ENCODE peak calls at places on chromosomes 4 and X, in six cellular contexts. G is AG10803, D is iPS-NIHi11, W is NCI-H1105, V is activated T-helper 1 cell treated with Interleukin-2 at 50 U/mL for 16 hours, P is kidney tubule cell. N is an unnamed sample.

GRCh38 chr4:139808381-139809206 is 143.0 kb downstream of the MGST2 start:
- DNase-seq in W (no peak), V (no peak), G (peak; percentile 24), D (peak; percentile 29), P (no peak), N (no peak)

GRCh38 chr4:55124337-55125076 is 888 bp downstream of the KDR start:
- DNase-seq in V (no peak), D (peak; percentile 15), P (no peak), G (no peak), W (no peak), N (no peak)

GRCh38 chrX:86047174-86047991 is at the start of gene CHM:
- DNase-seq in W (no peak), D (peak; percentile 66), G (peak; percentile 72), P (peak; percentile 83), V (peak; percentile 15), N (peak; percentile 49)

GRCh38 chr4:2964077-2964471 is 703 bp downstream of the GRK4 start:
- DNase-seq in V (no peak), W (no peak), G (no peak), P (no peak), D (no peak), N (no peak)

GRCh38 chr4:182143086-182143821 is 99.9 kb upstream of the TENM3 start:
- DNase-seq in V (no peak), W (no peak), G (peak; percentile 44), P (peak; percentile 29), D (peak; percentile 19), N (no peak)

GRCh38 chr4:36844448-36844847 is 400.1 kb upstream of the NWD2 start:
- DNase-seq in G (no peak), P (no peak), D (no peak), W (no peak), V (no peak), N (no peak)

GRCh38 chr4:88818650-88819470 is 121.2 kb upstream of the NAP1L5 start:
- DNase-seq in V (peak; percentile 10), G (peak; percentile 44), W (peak; percentile 27), D (peak; percentile 14), P (peak; percentile 57), N (no peak)

GRCh38 chrX:94058728-94059382 is 384.8 kb downstream of the FAM133A start:
- DNase-seq in D (peak; percentile 34), P (peak; percentile 22), G (no peak), W (peak; percentile 50), V (no peak), N (no peak)

GRCh38 chr4:162163892-162164759 is at the start of gene FSTL5:
- DNase-seq in V (no peak), W (peak; percentile 54), G (peak; percentile 11), D (peak; percentile 89), P (peak; percentile 82), N (no peak)

GRCh38 chr4:85669992-85670548 is 195.1 kb downstream of the ARHGAP24 start:
- DNase-seq in D (no peak), G (no peak), V (no peak), W (no peak), P (no peak), N (no peak)

GRCh38 chr4:127777487-127777886 is 4.6 kb upstream of the HSPA4L start:
- DNase-seq in W (no peak), V (no peak), D (no peak), G (no peak), P (no peak), N (no peak)

GRCh38 chrX:39996561-39996960 is 101.2 kb downstream of the BCOR start:
- DNase-seq in W (no peak), P (peak; percentile 78), G (no peak), V (no peak), D (no peak), N (no peak)

GRCh38 chr4:14915018-14915417 is 87.3 kb upstream of the CPEB2 start:
- DNase-seq in P (no peak), W (no peak), G (no peak), V (no peak), D (no peak), N (no peak)

GRCh38 chr4:110135523-110135922 is 62.9 kb downstream of the ELOVL6 start:
- DNase-seq in G (no peak), W (no peak), P (no peak), D (no peak), V (no peak), N (no peak)

GRCh38 chrX:9529223-9529622 is 64.4 kb downstream of the TBL1X start:
- DNase-seq in W (no peak), D (no peak), V (no peak), G (no peak), P (no peak), N (no peak)

GRCh38 chrX:51568586-51568985 is 50.1 kb downstream of the CENPVL3 start:
- DNase-seq in W (no peak), P (peak; percentile 28), G (peak; percentile 33), D (no peak), V (no peak), N (no peak)

GRCh38 chrX:71166461-71166860 is 21.8 kb downstream of the NLGN3 start:
- DNase-seq in V (no peak), G (no peak), W (no peak), P (no peak), D (no peak), N (no peak)

GRCh38 chrX:350534-351321 is 32.1 kb upstream of the GTPBP6 start:
- DNase-seq in P (no peak), V (no peak), G (no peak), D (no peak), W (no peak), N (no peak)

GRCh38 chr4:125498981-125499380 is 184.2 kb downstream of the FAT4 start:
- DNase-seq in P (no peak), D (no peak), V (no peak), W (no peak), G (no peak), N (no peak)

GRCh38 chr4:151604238-151604637 is 156.6 kb downstream of the GATB start:
- DNase-seq in D (peak; percentile 18), G (peak; percentile 36), V (no peak), P (peak; percentile 14), W (no peak), N (no peak)

GRCh38 chrX:14354541-14354940 is 174.8 kb upstream of the GLRA2 start:
- DNase-seq in V (no peak), G (peak; percentile 57), D (no peak), W (no peak), P (no peak), N (no peak)

GRCh38 chr4:155566241-155566823 is 100.3 kb upstream of the GUCY1A1 start:
- DNase-seq in D (no peak), W (no peak), V (no peak), G (peak; percentile 76), P (no peak), N (no peak)

GRCh38 chr4:180560896-180561295 is 1682.3 kb upstream of the TENM3 start:
- DNase-seq in D (no peak), G (no peak), P (no peak), W (no peak), V (no peak), N (no peak)

GRCh38 chrX:135975421-135975820 is 1.6 kb upstream of the MMGT1 start:
- DNase-seq in P (no peak), D (no peak), W (no peak), G (no peak), V (no peak), N (no peak)

GRCh38 chr4:169103966-169104412 is 93.9 kb upstream of the CBR4 start:
- DNase-seq in G (no peak), W (no peak), D (peak; percentile 57), V (no peak), P (peak; percentile 70), N (no peak)

GRCh38 chrX:17931855-17932254 is 70.8 kb upstream of the RAI2 start:
- DNase-seq in D (peak; percentile 8), G (no peak), P (no peak), V (no peak), W (no peak), N (no peak)

GRCh38 chrX:129360175-129360574 is 163.1 kb downstream of the SMARCA1 start:
- DNase-seq in D (peak; percentile 55), V (no peak), G (peak; percentile 25), W (peak; percentile 37), P (peak; percentile 57), N (no peak)

GRCh38 chr4:13706716-13707115 is 79.2 kb upstream of the BOD1L1 start:
- DNase-seq in W (no peak), G (no peak), V (no peak), P (peak; percentile 75), D (no peak), N (no peak)

GRCh38 chrX:17580529-17581155 is 156.7 kb upstream of the SCML1 start:
- DNase-seq in G (peak; percentile 83), W (no peak), D (peak; percentile 11), P (peak; percentile 97), V (no peak), N (no peak)

GRCh38 chr4:53804719-53805118 is 213.4 kb upstream of the LNX1 start:
- DNase-seq in V (no peak), P (peak; percentile 40), W (no peak), D (peak; percentile 52), G (no peak), N (no peak)

GRCh38 chr4:7134737-7135388 is 57.5 kb upstream of the SORCS2 start:
- DNase-seq in P (no peak), V (no peak), W (no peak), G (peak; percentile 96), D (no peak), N (no peak)

GRCh38 chrX:71378752-71379151 is 12.6 kb downstream of the TAF1 start:
- DNase-seq in D (no peak), W (no peak), V (no peak), P (peak; percentile 48), G (no peak), N (no peak)

GRCh38 chr4:163672751-163673150 is 178.3 kb downstream of the TMA16 start:
- DNase-seq in D (no peak), W (no peak), G (no peak), V (no peak), P (no peak), N (no peak)

GRCh38 chrX:46686003-46686645 is 72.8 kb downstream of the SLC9A7 start:
- DNase-seq in P (peak; percentile 49), D (peak; percentile 37), W (no peak), V (peak; percentile 4), G (peak; percentile 56), N (peak; percentile 16)

GRCh38 chr4:138003248-138003647 is 238.9 kb downstream of the SLC7A11 start:
- DNase-seq in G (peak; percentile 51), P (no peak), V (no peak), D (no peak), W (no peak), N (no peak)

GRCh38 chrX:146054311-146054710 is 236.7 kb downstream of the SLITRK2 start:
- DNase-seq in V (no peak), D (no peak), P (no peak), W (no peak), G (no peak), N (no peak)